ENCODE peak calls at places on chromosomes 6 and 20, in seven cellular contexts. T, F, Z, R, D, W and E are unnamed samples.

GRCh38 chr6:168365422-168366165 is 46.0 kb upstream of the DACT2 start:
- DNase-seq in F (no peak), R (no peak), T (no peak), W (no peak), D (no peak), Z (no peak), E (no peak)

GRCh38 chr6:52087498-52087999 is at the start of gene PKHD1:
- DNase-seq in F (peak; percentile 19), D (peak; percentile 24), R (peak; percentile 55), T (peak; percentile 34), W (no peak), Z (no peak), E (peak; percentile 63)

GRCh38 chr6:114342826-114343781 is at the start of gene HS3ST5:
- DNase-seq in F (no peak), W (no peak), R (peak; percentile 57), Z (no peak), T (peak; percentile 6), D (peak; percentile 86), E (no peak)

GRCh38 chr6:100001915-100002388 is 7.9 kb upstream of the MCHR2 start:
- DNase-seq in D (peak; percentile 52), F (peak; percentile 50), W (no peak), R (peak; percentile 24), T (peak; percentile 29), Z (no peak), E (peak; percentile 51)

GRCh38 chr6:81682858-81683257 is 69.6 kb downstream of the TENT5A start:
- DNase-seq in F (no peak), D (no peak), W (no peak), R (no peak), Z (no peak), T (no peak), E (no peak)

GRCh38 chr6:105135907-105136432 is 43.8 kb downstream of the POPDC3 start:
- DNase-seq in T (no peak), D (no peak), Z (no peak), R (no peak), W (no peak), F (no peak), E (no peak)

GRCh38 chr6:149166324-149166723 is 151.2 kb upstream of the TAB2 start:
- DNase-seq in W (no peak), Z (no peak), R (no peak), D (peak; percentile 57), T (no peak), F (no peak), E (no peak)

GRCh38 chr20:49964964-49965780 is 17.6 kb upstream of the SNAI1 start:
- DNase-seq in T (peak; percentile 54), F (peak; percentile 85), D (peak; percentile 78), W (no peak), R (peak; percentile 76), Z (no peak), E (no peak)

GRCh38 chr6:32188381-32189081 is 1.5 kb downstream of the PBX2 start:
- DNase-seq in W (no peak), R (no peak), Z (no peak), D (no peak), F (no peak), T (no peak), E (no peak)

GRCh38 chr6:136684483-136684882 is 107.8 kb downstream of the MAP3K5 start:
- DNase-seq in W (no peak), F (no peak), Z (no peak), R (no peak), T (no peak), D (no peak), E (no peak)

GRCh38 chr20:20904171-20904831 is 191.9 kb upstream of the RALGAPA2 start:
- DNase-seq in W (no peak), T (no peak), D (no peak), Z (no peak), R (no peak), F (no peak), E (no peak)

GRCh38 chr6:44954281-44954680 is 373.8 kb upstream of the RUNX2 start:
- DNase-seq in D (no peak), T (no peak), Z (no peak), R (no peak), F (no peak), W (no peak), E (no peak)

GRCh38 chr6:110357298-110357695 is 852 bp downstream of the METTL24 start:
- DNase-seq in T (no peak), W (no peak), Z (no peak), R (no peak), F (no peak), D (no peak), E (no peak)

GRCh38 chr20:59645761-59646171 is 41.4 kb downstream of the PHACTR3 start:
- DNase-seq in R (no peak), T (no peak), W (no peak), F (no peak), Z (no peak), D (no peak), E (peak; percentile 23)

GRCh38 chr6:13668291-13668928 is 43.2 kb downstream of the RANBP9 start:
- DNase-seq in D (no peak), Z (peak; percentile 49), W (no peak), T (no peak), R (no peak), F (peak; percentile 44), E (no peak)

GRCh38 chr20:555933-556332 is 12.3 kb upstream of the CSNK2A1 start:
- DNase-seq in F (peak; percentile 43), R (peak; percentile 81), Z (no peak), W (no peak), D (peak; percentile 36), T (no peak), E (no peak)

GRCh38 chr6:129817332-129817731 is 43.8 kb downstream of the TMEM244 start:
- DNase-seq in Z (no peak), D (no peak), F (no peak), W (no peak), T (no peak), R (no peak), E (no peak)

DNA sequence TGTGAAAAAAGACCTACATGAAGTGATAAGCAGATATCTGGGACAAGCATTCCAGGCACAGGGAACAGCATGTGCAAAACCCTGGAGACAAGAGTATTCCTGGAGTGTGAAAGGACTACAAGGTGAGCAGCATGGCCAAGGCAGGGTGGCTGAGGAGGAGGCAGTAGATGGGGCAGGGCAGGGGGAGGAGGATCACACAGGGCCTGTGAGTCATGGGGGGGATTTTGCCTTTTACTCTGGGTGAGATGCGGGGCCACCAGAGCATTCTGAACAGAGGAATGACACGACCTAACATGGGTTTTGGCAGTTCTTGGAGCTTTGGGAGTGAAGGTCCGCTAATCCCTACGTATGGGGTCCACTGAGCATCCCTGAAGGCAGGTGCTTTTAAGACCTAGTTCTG is 69.8 kb upstream of the CCN6 start:
- DNase-seq in T (no peak), W (no peak), Z (no peak), R (no peak), F (no peak), D (no peak), E (no peak)
- TF ChIP-seq JUND in T (no peak), W (no peak), Z (no peak), R (no peak), F (no peak), D (no peak), E (no peak)

GRCh38 chr6:43771858-43772570 is 2.0 kb downstream of the VEGFA start:
- DNase-seq in F (peak; percentile 91), Z (no peak), W (no peak), D (peak; percentile 82), R (peak; percentile 51), T (no peak), E (peak; percentile 67)

GRCh38 chr6:43771210-43771857 is 1.3 kb downstream of the VEGFA start:
- DNase-seq in W (no peak), Z (no peak), T (no peak), F (peak; percentile 77), R (peak; percentile 79), D (peak; percentile 72), E (peak; percentile 71)

GRCh38 chr6:43773050-43773956 is 3.3 kb downstream of the VEGFA start:
- DNase-seq in T (peak; percentile 44), R (peak; percentile 64), D (peak; percentile 71), Z (no peak), F (peak; percentile 92), W (no peak), E (peak; percentile 65)

GRCh38 chr6:43773981-43774775 is 4.2 kb downstream of the VEGFA start:
- DNase-seq in Z (no peak), D (no peak), F (no peak), R (no peak), T (no peak), W (no peak), E (no peak)

GRCh38 chr6:43772571-43773049 is 2.6 kb downstream of the VEGFA start:
- DNase-seq in W (no peak), R (peak; percentile 49), Z (no peak), F (peak; percentile 58), D (peak; percentile 58), T (no peak), E (no peak)
- TF ChIP-seq JUND in W (no peak), R (no peak), Z (no peak), F (no peak), D (no peak), T (no peak), E (no peak)

GRCh38 chr6:134748484-134748883 is 201.4 kb downstream of the ALDH8A1 start:
- DNase-seq in D (no peak), W (no peak), F (no peak), R (no peak), Z (no peak), T (no peak), E (no peak)

GRCh38 chr6:134753001-134753400 is 196.9 kb downstream of the ALDH8A1 start:
- DNase-seq in W (no peak), R (no peak), F (no peak), Z (no peak), T (no peak), D (no peak), E (no peak)

GRCh38 chr6:134752445-134752844 is 197.5 kb downstream of the ALDH8A1 start:
- DNase-seq in R (no peak), D (no peak), Z (no peak), W (no peak), T (no peak), F (no peak), E (no peak)

GRCh38 chr6:134754013-134754690 is 195.7 kb downstream of the ALDH8A1 start:
- DNase-seq in T (no peak), D (no peak), Z (no peak), W (no peak), R (no peak), F (no peak), E (no peak)

DNA sequence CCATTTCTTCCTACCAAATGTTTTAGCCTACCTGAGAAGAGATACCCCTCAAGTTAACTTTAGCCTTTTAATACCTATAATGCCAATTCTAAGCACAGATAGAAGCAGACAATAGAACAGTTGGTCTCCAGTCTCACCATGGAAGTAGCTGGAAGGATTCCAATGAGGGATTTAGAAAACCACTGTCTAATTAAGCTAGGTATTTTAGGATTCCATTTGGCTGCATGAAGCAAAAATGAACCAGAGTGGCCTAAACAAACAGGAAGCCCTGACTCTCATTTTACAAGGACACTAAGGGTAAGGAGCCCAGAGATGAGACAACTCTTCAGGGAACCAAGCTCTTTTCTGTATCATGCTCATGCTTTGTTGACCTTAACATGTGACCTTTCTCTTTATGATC is 199.2 kb downstream of the ALDH8A1 start:
- DNase-seq in W (no peak), Z (no peak), F (no peak), R (no peak), D (no peak), T (no peak), E (no peak)
- TF ChIP-seq JUND in W (no peak), Z (no peak), F (no peak), R (no peak), D (no peak), T (no peak), E (no peak)

DNA sequence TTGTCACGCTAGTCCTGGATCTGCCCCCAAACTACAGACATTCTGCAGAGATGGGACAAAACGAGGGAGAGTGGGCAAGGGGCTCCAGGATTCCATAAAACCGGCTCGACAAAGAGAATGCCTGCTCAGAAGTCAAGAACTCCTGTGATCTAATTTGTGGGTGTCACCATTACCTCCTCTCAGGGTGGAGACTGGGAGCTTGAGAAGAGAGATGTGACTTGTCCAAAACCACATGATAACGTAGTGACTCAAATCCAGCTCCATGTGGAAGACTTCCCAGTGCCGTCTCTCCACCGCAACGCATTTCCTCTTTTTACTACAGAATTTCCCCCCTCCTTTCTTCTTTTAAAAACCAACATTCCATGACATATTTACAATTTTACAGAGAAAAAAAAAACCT is 44.3 kb downstream of the TRERF1 start:
- DNase-seq in Z (no peak), W (no peak), R (no peak), D (no peak), T (no peak), F (peak; percentile 43), E (no peak)
- TF ChIP-seq JUND in Z (no peak), W (no peak), R (no peak), D (no peak), T (no peak), F (peak; percentile 40), E (no peak)